ENCODE peak calls at places on chromosomes 11 and 22, in five cellular contexts. One of them, this sample, is unnamed.

GRCh38 chr11:85526564-85526963 is 100.6 kb downstream of the DLG2 start:
- DNase-seq in mammary epithelial cell: no peak
- DNase-seq in MM.1S: no peak
- DNase-seq in left ventricle myocardium inferior: no peak
- DNase-seq in small intestine: no peak
- DNase-seq in this sample: no peak

GRCh38 chr11:85316967-85317366 is 310.2 kb downstream of the DLG2 start:
- DNase-seq in small intestine: peak
- DNase-seq in left ventricle myocardium inferior: no peak
- DNase-seq in MM.1S: no peak
- DNase-seq in mammary epithelial cell: no peak
- DNase-seq in this sample: no peak

GRCh38 chr11:33608386-33608785 is 92.2 kb downstream of the C11orf91 start:
- DNase-seq in left ventricle myocardium inferior: no peak
- DNase-seq in MM.1S: no peak
- DNase-seq in mammary epithelial cell: no peak
- DNase-seq in small intestine: no peak
- DNase-seq in this sample: no peak

GRCh38 chr11:3049430-3050243 is 7.6 kb downstream of the CARS1 start:
- DNase-seq in mammary epithelial cell: peak
- DNase-seq in left ventricle myocardium inferior: peak
- DNase-seq in small intestine: peak
- DNase-seq in MM.1S: peak
- DNase-seq in this sample: peak

GRCh38 chr22:40922484-40923303 is 28.5 kb upstream of the RBX1 start:
- DNase-seq in MM.1S: peak
- DNase-seq in small intestine: peak
- DNase-seq in mammary epithelial cell: peak
- DNase-seq in left ventricle myocardium inferior: no peak
- DNase-seq in this sample: peak

GRCh38 chr22:16559056-16559955 is 33.3 kb downstream of the CCT8L2 start:
- DNase-seq in left ventricle myocardium inferior: no peak
- DNase-seq in MM.1S: no peak
- DNase-seq in mammary epithelial cell: no peak
- DNase-seq in small intestine: no peak
- DNase-seq in this sample: no peak

GRCh38 chr22:45099961-45100360 is 63.8 kb upstream of the NUP50 start:
- DNase-seq in MM.1S: no peak
- DNase-seq in left ventricle myocardium inferior: no peak
- DNase-seq in mammary epithelial cell: no peak
- DNase-seq in small intestine: no peak
- DNase-seq in this sample: no peak

GRCh38 chr22:48574776-48575566 is 1252.7 kb downstream of the BRD1 start:
- DNase-seq in left ventricle myocardium inferior: no peak
- DNase-seq in small intestine: no peak
- DNase-seq in mammary epithelial cell: peak
- DNase-seq in MM.1S: peak
- DNase-seq in this sample: peak

GRCh38 chr11:13210424-13210823 is 67.2 kb upstream of the BMAL1 start:
- DNase-seq in left ventricle myocardium inferior: peak
- DNase-seq in mammary epithelial cell: peak
- DNase-seq in small intestine: peak
- DNase-seq in MM.1S: peak
- DNase-seq in this sample: peak

GRCh38 chr22:40401981-40402406 is 31.6 kb downstream of the SGSM3 start:
- DNase-seq in small intestine: no peak
- DNase-seq in left ventricle myocardium inferior: no peak
- DNase-seq in MM.1S: no peak
- DNase-seq in mammary epithelial cell: no peak
- DNase-seq in this sample: no peak

GRCh38 chr11:69264486-69264885 is 29.5 kb upstream of the MYEOV start:
- DNase-seq in mammary epithelial cell: no peak
- DNase-seq in left ventricle myocardium inferior: no peak
- DNase-seq in small intestine: no peak
- DNase-seq in MM.1S: no peak
- DNase-seq in this sample: no peak

GRCh38 chr11:114061053-114062049 is 1.8 kb downstream of the ZBTB16 start:
- DNase-seq in mammary epithelial cell: no peak
- DNase-seq in MM.1S: no peak
- DNase-seq in left ventricle myocardium inferior: peak
- DNase-seq in small intestine: peak
- DNase-seq in this sample: no peak

GRCh38 chr11:1919428-1920127 is at the start of gene TNNT3:
- DNase-seq in MM.1S: no peak
- DNase-seq in left ventricle myocardium inferior: no peak
- DNase-seq in mammary epithelial cell: no peak
- DNase-seq in small intestine: no peak
- DNase-seq in this sample: no peak

GRCh38 chr11:128291835-128292234 is 295.5 kb downstream of the ETS1 start:
- DNase-seq in left ventricle myocardium inferior: no peak
- DNase-seq in MM.1S: no peak
- DNase-seq in mammary epithelial cell: no peak
- DNase-seq in small intestine: peak
- DNase-seq in this sample: peak

GRCh38 chr22:28801845-28802594 is 1.7 kb upstream of the XBP1 start:
- DNase-seq in mammary epithelial cell: no peak
- DNase-seq in left ventricle myocardium inferior: no peak
- DNase-seq in small intestine: peak
- DNase-seq in MM.1S: peak
- DNase-seq in this sample: no peak

GRCh38 chr22:22460635-22461034 is 47.9 kb downstream of the ZNF280B start:
- DNase-seq in small intestine: no peak
- DNase-seq in MM.1S: peak
- DNase-seq in mammary epithelial cell: no peak
- DNase-seq in left ventricle myocardium inferior: no peak
- DNase-seq in this sample: peak

GRCh38 chr22:24379536-24379935 is 47.9 kb upstream of the ADORA2A start:
- DNase-seq in MM.1S: no peak
- DNase-seq in small intestine: no peak
- DNase-seq in left ventricle myocardium inferior: no peak
- DNase-seq in mammary epithelial cell: no peak
- DNase-seq in this sample: no peak

GRCh38 chr11:125638315-125638714 is 13.4 kb downstream of the CHEK1 start:
- DNase-seq in small intestine: peak
- DNase-seq in left ventricle myocardium inferior: no peak
- DNase-seq in MM.1S: no peak
- DNase-seq in mammary epithelial cell: no peak
- DNase-seq in this sample: no peak

GRCh38 chr11:96186806-96187205 is 156.2 kb downstream of the MAML2 start:
- DNase-seq in small intestine: no peak
- DNase-seq in MM.1S: no peak
- DNase-seq in left ventricle myocardium inferior: no peak
- DNase-seq in mammary epithelial cell: peak
- DNase-seq in this sample: no peak

GRCh38 chr11:113895367-113896155 is 9.0 kb upstream of the HTR3B start:
- DNase-seq in left ventricle myocardium inferior: no peak
- DNase-seq in MM.1S: no peak
- DNase-seq in mammary epithelial cell: no peak
- DNase-seq in small intestine: no peak
- DNase-seq in this sample: no peak

GRCh38 chr11:122089111-122089510 is 26.9 kb downstream of the BLID start:
- DNase-seq in MM.1S: no peak
- DNase-seq in small intestine: no peak
- DNase-seq in left ventricle myocardium inferior: no peak
- DNase-seq in mammary epithelial cell: no peak
- DNase-seq in this sample: no peak
- H3K27ac ChIP-seq in MM.1S: no peak
- H3K27ac ChIP-seq in small intestine: no peak
- H3K27ac ChIP-seq in left ventricle myocardium inferior: peak
- H3K27ac ChIP-seq in mammary epithelial cell: no peak
- H3K27ac ChIP-seq in this sample: no peak

GRCh38 chr11:74019860-74020259 is 11.0 kb upstream of the UCP3 start:
- DNase-seq in small intestine: no peak
- DNase-seq in MM.1S: no peak
- DNase-seq in mammary epithelial cell: peak
- DNase-seq in left ventricle myocardium inferior: no peak
- DNase-seq in this sample: no peak

GRCh38 chr11:74021998-74022397 is 13.1 kb upstream of the UCP3 start:
- DNase-seq in mammary epithelial cell: no peak
- DNase-seq in left ventricle myocardium inferior: no peak
- DNase-seq in MM.1S: no peak
- DNase-seq in small intestine: no peak
- DNase-seq in this sample: no peak

GRCh38 chr11:74019104-74019738 is 10.3 kb upstream of the UCP3 start:
- DNase-seq in MM.1S: no peak
- DNase-seq in small intestine: peak
- DNase-seq in mammary epithelial cell: no peak
- DNase-seq in left ventricle myocardium inferior: no peak
- DNase-seq in this sample: no peak

GRCh38 chr11:74022541-74022940 is 13.7 kb upstream of the UCP3 start:
- DNase-seq in small intestine: no peak
- DNase-seq in left ventricle myocardium inferior: no peak
- DNase-seq in mammary epithelial cell: no peak
- DNase-seq in MM.1S: no peak
- DNase-seq in this sample: no peak

DNA sequence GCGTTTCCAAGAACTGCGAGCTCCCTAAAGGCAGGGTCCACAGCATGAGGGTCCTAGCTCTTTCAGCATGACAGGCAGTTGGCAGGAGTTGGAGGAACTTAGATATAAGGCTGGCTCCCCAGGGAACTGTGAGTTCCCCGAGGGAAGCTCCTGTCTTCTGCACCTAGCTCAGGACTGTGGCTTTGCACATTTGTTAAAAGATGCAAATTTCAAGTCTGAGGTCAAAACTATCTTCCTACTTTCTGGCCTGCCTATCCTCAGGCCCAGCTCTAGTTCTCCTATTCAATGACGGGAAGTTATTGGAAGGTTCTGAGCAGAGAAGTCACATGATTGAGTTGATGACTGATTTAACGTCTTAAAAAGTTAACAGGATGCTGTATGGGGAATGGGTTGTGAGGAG is 11.7 kb upstream of the UCP3 start:
- DNase-seq in left ventricle myocardium inferior: no peak
- DNase-seq in mammary epithelial cell: no peak
- DNase-seq in small intestine: no peak
- DNase-seq in MM.1S: no peak
- DNase-seq in this sample: no peak
- H3K27ac ChIP-seq in left ventricle myocardium inferior: peak
- H3K27ac ChIP-seq in mammary epithelial cell: no peak
- H3K27ac ChIP-seq in small intestine: no peak
- H3K27ac ChIP-seq in MM.1S: no peak
- H3K27ac ChIP-seq in this sample: no peak

GRCh38 chr11:99069831-99070444 is 49.2 kb downstream of the CNTN5 start:
- DNase-seq in small intestine: peak
- DNase-seq in MM.1S: peak
- DNase-seq in mammary epithelial cell: peak
- DNase-seq in left ventricle myocardium inferior: no peak
- DNase-seq in this sample: peak
- H3K27ac ChIP-seq in small intestine: no peak
- H3K27ac ChIP-seq in MM.1S: peak
- H3K27ac ChIP-seq in mammary epithelial cell: no peak
- H3K27ac ChIP-seq in left ventricle myocardium inferior: no peak
- H3K27ac ChIP-seq in this sample: no peak

GRCh38 chr11:60701509-60701818 is 2.1 kb downstream of the MS4A8 start:
- DNase-seq in small intestine: no peak
- DNase-seq in MM.1S: no peak
- DNase-seq in mammary epithelial cell: no peak
- DNase-seq in left ventricle myocardium inferior: no peak
- DNase-seq in this sample: no peak

GRCh38 chr11:60703374-60703773 is 4.0 kb downstream of the MS4A8 start:
- DNase-seq in mammary epithelial cell: no peak
- DNase-seq in MM.1S: no peak
- DNase-seq in small intestine: no peak
- DNase-seq in left ventricle myocardium inferior: no peak
- DNase-seq in this sample: no peak

GRCh38 chr11:60700689-60701508 is 1.5 kb downstream of the MS4A8 start:
- DNase-seq in mammary epithelial cell: no peak
- DNase-seq in MM.1S: peak
- DNase-seq in left ventricle myocardium inferior: no peak
- DNase-seq in small intestine: peak
- DNase-seq in this sample: no peak

GRCh38 chr11:60699282-60699681 is at the start of gene MS4A8:
- DNase-seq in MM.1S: no peak
- DNase-seq in mammary epithelial cell: no peak
- DNase-seq in left ventricle myocardium inferior: no peak
- DNase-seq in small intestine: peak
- DNase-seq in this sample: no peak
- H3K27ac ChIP-seq in MM.1S: no peak
- H3K27ac ChIP-seq in mammary epithelial cell: no peak
- H3K27ac ChIP-seq in left ventricle myocardium inferior: no peak
- H3K27ac ChIP-seq in small intestine: peak
- H3K27ac ChIP-seq in this sample: no peak

GRCh38 chr11:118705111-118705741 is 25.8 kb upstream of the TREH start:
- DNase-seq in mammary epithelial cell: no peak
- DNase-seq in small intestine: no peak
- DNase-seq in left ventricle myocardium inferior: no peak
- DNase-seq in MM.1S: no peak
- DNase-seq in this sample: peak
- H3K27ac ChIP-seq in mammary epithelial cell: no peak
- H3K27ac ChIP-seq in small intestine: no peak
- H3K27ac ChIP-seq in left ventricle myocardium inferior: no peak
- H3K27ac ChIP-seq in MM.1S: no peak
- H3K27ac ChIP-seq in this sample: peak

GRCh38 chr11:11413776-11414175 is 60.7 kb upstream of the CSNK2A3 start:
- DNase-seq in MM.1S: no peak
- DNase-seq in left ventricle myocardium inferior: no peak
- DNase-seq in small intestine: no peak
- DNase-seq in mammary epithelial cell: no peak
- DNase-seq in this sample: no peak

GRCh38 chr11:11416917-11417316 is 63.9 kb upstream of the CSNK2A3 start:
- DNase-seq in mammary epithelial cell: peak
- DNase-seq in left ventricle myocardium inferior: no peak
- DNase-seq in MM.1S: no peak
- DNase-seq in small intestine: no peak
- DNase-seq in this sample: no peak

GRCh38 chr11:11416502-11416901 is 63.5 kb upstream of the CSNK2A3 start:
- DNase-seq in small intestine: no peak
- DNase-seq in MM.1S: no peak
- DNase-seq in mammary epithelial cell: peak
- DNase-seq in left ventricle myocardium inferior: no peak
- DNase-seq in this sample: no peak

GRCh38 chr11:11414996-11415395 is 61.9 kb upstream of the CSNK2A3 start:
- DNase-seq in MM.1S: no peak
- DNase-seq in mammary epithelial cell: no peak
- DNase-seq in left ventricle myocardium inferior: no peak
- DNase-seq in small intestine: no peak
- DNase-seq in this sample: no peak

GRCh38 chr11:11415786-11416390 is 62.8 kb upstream of the CSNK2A3 start:
- DNase-seq in small intestine: no peak
- DNase-seq in mammary epithelial cell: no peak
- DNase-seq in MM.1S: no peak
- DNase-seq in left ventricle myocardium inferior: no peak
- DNase-seq in this sample: no peak
- H3K27ac ChIP-seq in small intestine: no peak
- H3K27ac ChIP-seq in mammary epithelial cell: no peak
- H3K27ac ChIP-seq in MM.1S: no peak
- H3K27ac ChIP-seq in left ventricle myocardium inferior: no peak
- H3K27ac ChIP-seq in this sample: no peak

GRCh38 chr11:57427692-57428082 is 766 bp upstream of the SLC43A3 start:
- DNase-seq in MM.1S: no peak
- DNase-seq in mammary epithelial cell: no peak
- DNase-seq in left ventricle myocardium inferior: peak
- DNase-seq in small intestine: no peak
- DNase-seq in this sample: no peak
- H3K27ac ChIP-seq in MM.1S: no peak
- H3K27ac ChIP-seq in mammary epithelial cell: peak
- H3K27ac ChIP-seq in left ventricle myocardium inferior: peak
- H3K27ac ChIP-seq in small intestine: no peak
- H3K27ac ChIP-seq in this sample: no peak

This sample was measured in CD4-positive, alpha-beta memory T cell.